ENCODE peak calls at places on chromosome 11, in four cellular contexts. A is K562, G is WTC11, Y is HepG2. V is an unnamed sample.

GRCh38 chr11:38640854-38641253 is 2042.8 kb upstream of the RAG2 start:
- DNase-seq in A (no peak), G (no peak), Y (no peak), V (no peak)

GRCh38 chr11:33932721-33933120 is 40.8 kb upstream of the LMO2 start:
- DNase-seq in A (peak; percentile 35), G (no peak), Y (no peak), V (no peak)

GRCh38 chr11:22787565-22788162 is 41.9 kb downstream of the SVIP start:
- DNase-seq in A (peak; percentile 22), G (no peak), Y (peak; percentile 45), V (peak; percentile 35)

GRCh38 chr11:67656278-67656922 is 5.9 kb upstream of the ACY3 start:
- DNase-seq in A (no peak), G (peak; percentile 7), Y (no peak), V (no peak)

GRCh38 chr11:15711311-15711710 is 596.6 kb downstream of the INSC start:
- DNase-seq in A (no peak), G (peak; percentile 37), Y (no peak), V (no peak)

GRCh38 chr11:27233654-27234042 is 129.4 kb downstream of the CCDC34 start:
- DNase-seq in A (no peak), G (no peak), Y (no peak), V (no peak)

GRCh38 chr11:47259178-47259977 is 1.6 kb downstream of the NR1H3 start:
- DNase-seq in A (no peak), G (peak; percentile 80), Y (peak; percentile 46), V (peak; percentile 70)

GRCh38 chr11:133712235-133712634 is 133.1 kb downstream of the SPATA19 start:
- DNase-seq in A (no peak), G (no peak), Y (no peak), V (no peak)

GRCh38 chr11:65776196-65776595 is 4.6 kb downstream of the AP5B1 start:
- DNase-seq in A (no peak), G (no peak), Y (peak; percentile 43), V (no peak)

GRCh38 chr11:116611998-116612620 is 160.7 kb downstream of the BUD13 start:
- DNase-seq in A (no peak), G (no peak), Y (no peak), V (no peak)

GRCh38 chr11:33025339-33025722 is 9.7 kb downstream of the DEPDC7 start:
- DNase-seq in A (no peak), G (no peak), Y (no peak), V (no peak)

GRCh38 chr11:395866-396265 is 1.9 kb downstream of the PKP3 start:
- DNase-seq in A (no peak), G (no peak), Y (no peak), V (no peak)

GRCh38 chr11:393219-394033 is 583 bp upstream of the PKP3 start:
- DNase-seq in A (peak; percentile 86), G (no peak), Y (peak; percentile 54), V (no peak)

GRCh38 chr11:394858-395655 is 1.0 kb downstream of the PKP3 start:
- DNase-seq in A (peak; percentile 27), G (no peak), Y (no peak), V (no peak)

GRCh38 chr11:392102-392777 is 1.8 kb upstream of the PKP3 start:
- DNase-seq in A (no peak), G (no peak), Y (no peak), V (no peak)

GRCh38 chr11:394034-394857 is at the start of gene PKP3:
- DNase-seq in A (peak; percentile 87), G (peak; percentile 75), Y (peak; percentile 37), V (no peak)
- TF ChIP-seq ELF4 in A (peak; percentile 82), G (no peak), Y (no peak), V (no peak)

GRCh38 chr11:93736129-93736528 is 5.2 kb downstream of the TAF1D start:
- DNase-seq in A (no peak), G (no peak), Y (no peak), V (no peak)
- TF ChIP-seq ELF4 in A (no peak), G (no peak), Y (no peak), V (no peak)

DNA sequence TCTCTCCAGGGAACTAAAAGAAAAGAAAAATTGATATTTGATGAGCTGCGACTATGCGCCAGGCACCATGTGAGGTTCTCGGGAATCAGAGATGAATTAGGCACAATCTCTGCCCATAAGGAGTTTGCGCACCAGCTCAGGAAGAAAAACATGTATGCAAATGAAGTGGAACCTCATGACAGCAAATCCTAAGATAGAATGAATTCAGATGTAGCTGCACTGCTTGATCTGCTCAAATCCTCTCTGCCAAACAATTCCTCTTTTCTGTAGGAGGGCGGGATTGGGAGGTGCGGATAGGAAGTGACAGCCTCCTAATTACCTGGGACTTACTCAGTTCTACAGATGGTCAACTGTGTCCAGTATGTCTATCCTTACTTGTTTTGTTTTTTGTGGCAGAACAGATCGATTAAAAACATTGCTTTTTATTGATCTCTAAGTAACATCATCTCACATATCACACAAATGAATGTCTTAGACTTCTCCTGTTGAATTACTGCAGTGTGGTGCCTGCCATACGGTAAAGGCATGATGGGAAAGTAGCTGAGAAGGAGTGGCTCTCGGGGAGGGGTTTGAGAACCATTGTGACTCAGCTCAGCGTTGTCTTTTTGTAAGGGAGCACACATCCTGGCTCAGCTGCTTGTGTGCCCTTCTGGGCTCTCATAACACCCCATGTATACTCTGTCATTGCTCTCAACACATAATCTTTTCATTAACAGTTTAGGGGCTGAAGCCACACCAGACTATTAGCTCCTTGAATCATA is 14.0 kb downstream of the CRTAM start:
- DNase-seq in A (no peak), G (no peak), Y (no peak), V (no peak)
- TF ChIP-seq ELF4 in A (no peak), G (no peak), Y (no peak), V (no peak)

GRCh38 chr11:118437046-118437735 is 899 bp downstream of the KMT2A start:
- DNase-seq in A (peak; percentile 82), G (peak; percentile 54), Y (peak; percentile 10), V (peak; percentile 60)
- TF ChIP-seq ELF4 in A (no peak), G (no peak), Y (no peak), V (no peak)

DNA sequence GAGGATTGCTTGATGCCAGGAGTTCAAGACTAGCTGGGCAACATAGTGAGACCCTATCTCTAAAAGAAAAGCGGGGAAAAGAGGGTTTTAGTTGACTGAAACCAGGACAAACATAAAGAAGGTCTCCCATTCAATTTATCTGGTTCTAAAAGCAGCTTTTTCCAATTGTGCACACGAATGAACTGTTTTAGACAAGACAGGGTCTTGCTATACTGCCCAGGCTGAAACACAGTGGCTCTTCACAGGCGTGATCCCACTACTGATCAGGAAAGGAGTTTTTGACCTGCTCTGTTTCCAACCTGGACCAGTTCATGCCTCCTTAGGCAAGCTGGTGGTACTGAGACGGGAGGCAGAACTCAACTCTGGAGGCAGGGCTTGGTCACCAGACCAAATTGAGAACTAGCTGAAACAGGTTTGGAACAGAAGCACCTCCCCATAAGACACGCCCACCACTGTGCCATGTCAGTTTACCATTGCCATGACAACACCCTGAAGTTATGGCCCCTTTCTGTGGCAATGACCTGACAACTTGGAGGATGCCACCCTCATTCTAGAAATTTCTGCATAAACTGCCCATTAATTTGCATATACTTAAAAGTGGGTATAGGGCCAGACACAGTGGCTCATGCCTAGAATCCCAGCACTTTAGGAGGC is 2.7 kb upstream of the NUCB2 start:
- DNase-seq in A (no peak), G (peak; percentile 59), Y (no peak), V (no peak)
- TF ChIP-seq ELF4 in A (no peak), G (no peak), Y (no peak), V (no peak)

GRCh38 chr11:8671651-8672062 is 10.8 kb downstream of the TRIM66 start:
- DNase-seq in A (no peak), G (no peak), Y (no peak), V (no peak)
- TF ChIP-seq ELF4 in A (no peak), G (no peak), Y (no peak), V (no peak)

GRCh38 chr11:126305699-126306098 is 1.8 kb downstream of the DCPS start:
- DNase-seq in A (no peak), G (no peak), Y (no peak), V (no peak)
- TF ChIP-seq ELF4 in A (no peak), G (no peak), Y (no peak), V (no peak)

V was measured in HEK293T.